ENCODE peak calls at places on chromosome 14, in four cellular contexts. One of them, this sample, is unnamed.

GRCh38 chr14:70879448-70879847 is 27.8 kb upstream of the PCNX1 start:
- DNase-seq in CD8-positive, alpha-beta T cell: no peak
- DNase-seq in HFFc6: no peak
- DNase-seq in NAMALWA: no peak
- DNase-seq in this sample: no peak

GRCh38 chr14:65360144-65360784 is 52.3 kb upstream of the FUT8 start:
- DNase-seq in CD8-positive, alpha-beta T cell: no peak
- DNase-seq in HFFc6: no peak
- DNase-seq in NAMALWA: no peak
- DNase-seq in this sample: no peak

GRCh38 chr14:87916103-87916885 is 76.7 kb downstream of the GALC start:
- DNase-seq in CD8-positive, alpha-beta T cell: no peak
- DNase-seq in HFFc6: no peak
- DNase-seq in NAMALWA: no peak
- DNase-seq in this sample: no peak

GRCh38 chr14:97602438-97603117 is 805.4 kb downstream of the VRK1 start:
- DNase-seq in CD8-positive, alpha-beta T cell: peak; percentile 64
- DNase-seq in HFFc6: no peak
- DNase-seq in NAMALWA: no peak
- DNase-seq in this sample: peak; percentile 77

GRCh38 chr14:99287269-99287942 is 15.4 kb upstream of the BCL11B start:
- DNase-seq in CD8-positive, alpha-beta T cell: no peak
- DNase-seq in HFFc6: no peak
- DNase-seq in NAMALWA: no peak
- DNase-seq in this sample: no peak

GRCh38 chr14:92951912-92952471 is 29.0 kb downstream of the CHGA start:
- DNase-seq in CD8-positive, alpha-beta T cell: peak; percentile 76
- DNase-seq in HFFc6: peak; percentile 38
- DNase-seq in NAMALWA: peak; percentile 83
- DNase-seq in this sample: peak; percentile 81

GRCh38 chr14:20247651-20248246 is 8.7 kb downstream of the OR11H4 start:
- DNase-seq in CD8-positive, alpha-beta T cell: no peak
- DNase-seq in HFFc6: no peak
- DNase-seq in NAMALWA: peak; percentile 33
- DNase-seq in this sample: no peak

GRCh38 chr14:105845725-105846309 is 319.4 kb downstream of the TMEM121 start:
- DNase-seq in CD8-positive, alpha-beta T cell: no peak
- DNase-seq in HFFc6: no peak
- DNase-seq in NAMALWA: no peak
- DNase-seq in this sample: no peak

GRCh38 chr14:70563417-70563816 is 28.6 kb upstream of the ADAM20 start:
- DNase-seq in CD8-positive, alpha-beta T cell: no peak
- DNase-seq in HFFc6: no peak
- DNase-seq in NAMALWA: no peak
- DNase-seq in this sample: no peak

GRCh38 chr14:58426819-58427288 is 477 bp downstream of the TIMM9 start:
- DNase-seq in CD8-positive, alpha-beta T cell: peak; percentile 15
- DNase-seq in HFFc6: peak; percentile 37
- DNase-seq in NAMALWA: no peak
- DNase-seq in this sample: peak; percentile 56

This sample was measured in Peyer's patch.